ENCODE peak calls at places on chromosomes 16 and 17, in four cellular contexts. One of them, this sample, is unnamed. For H3K27me3, the result is how much of the 10 kb centered on the place peaks cover.

GRCh38 chr16:55622930-55623561 is 32.7 kb upstream of the SLC6A2 start:
- DNase-seq in tibial nerve: no peak
- DNase-seq in sigmoid colon: no peak
- DNase-seq in H1: peak
- DNase-seq in this sample: peak

GRCh38 chr16:67236551-67237395 is 9.8 kb downstream of the TMEM208 start:
- DNase-seq in tibial nerve: no peak
- DNase-seq in H1: peak
- DNase-seq in sigmoid colon: peak
- DNase-seq in this sample: no peak

GRCh38 chr17:77657821-77658220 is 300.7 kb upstream of the TNRC6C start:
- DNase-seq in H1: no peak
- DNase-seq in tibial nerve: no peak
- DNase-seq in sigmoid colon: no peak
- DNase-seq in this sample: no peak

GRCh38 chr17:32865141-32865540 is 11.8 kb downstream of the MYO1D start:
- DNase-seq in H1: no peak
- DNase-seq in sigmoid colon: no peak
- DNase-seq in tibial nerve: no peak
- DNase-seq in this sample: no peak

GRCh38 chr17:55420776-55421178 is 858 bp downstream of the MMD start:
- DNase-seq in sigmoid colon: peak
- DNase-seq in H1: no peak
- DNase-seq in tibial nerve: peak
- DNase-seq in this sample: peak

GRCh38 chr17:7439462-7440112 is at the start of gene FGF11:
- DNase-seq in H1: no peak
- DNase-seq in tibial nerve: no peak
- DNase-seq in sigmoid colon: no peak
- DNase-seq in this sample: peak

GRCh38 chr16:14629612-14629918 is 495 bp downstream of the PARN start:
- DNase-seq in H1: no peak
- DNase-seq in tibial nerve: no peak
- DNase-seq in sigmoid colon: no peak
- DNase-seq in this sample: peak

GRCh38 chr17:67212716-67213417 is 32.1 kb downstream of the HELZ start:
- DNase-seq in tibial nerve: no peak
- DNase-seq in H1: no peak
- DNase-seq in sigmoid colon: no peak
- DNase-seq in this sample: no peak

GRCh38 chr16:77998350-77999023 is 23.9 kb upstream of the CLEC3A start:
- DNase-seq in tibial nerve: no peak
- DNase-seq in sigmoid colon: no peak
- DNase-seq in H1: no peak
- DNase-seq in this sample: no peak

GRCh38 chr17:64326420-64327054 is 63.5 kb upstream of the TEX2 start:
- DNase-seq in H1: no peak
- DNase-seq in sigmoid colon: peak
- DNase-seq in tibial nerve: peak
- DNase-seq in this sample: peak

GRCh38 chr16:54359086-54359485 is 72.5 kb upstream of the IRX3 start:
- DNase-seq in H1: no peak
- DNase-seq in sigmoid colon: no peak
- DNase-seq in tibial nerve: no peak
- DNase-seq in this sample: no peak

GRCh38 chr16:3735541-3735940 is 18.2 kb upstream of the TRAP1 start:
- DNase-seq in sigmoid colon: peak
- DNase-seq in H1: no peak
- DNase-seq in tibial nerve: no peak
- DNase-seq in this sample: no peak

GRCh38 chr16:77288222-77288621 is 89.0 kb downstream of the SYCE1L start:
- DNase-seq in sigmoid colon: no peak
- DNase-seq in H1: no peak
- DNase-seq in tibial nerve: no peak
- DNase-seq in this sample: no peak

GRCh38 chr16:2771496-2772402 is 5.3 kb downstream of the ELOB start:
- DNase-seq in tibial nerve: no peak
- DNase-seq in sigmoid colon: no peak
- DNase-seq in H1: no peak
- DNase-seq in this sample: no peak

GRCh38 chr17:21452377-21453143 is 76.4 kb downstream of the KCNJ12 start:
- DNase-seq in tibial nerve: no peak
- DNase-seq in H1: peak
- DNase-seq in sigmoid colon: peak
- DNase-seq in this sample: peak

GRCh38 chr17:77909236-77909635 is 49.3 kb upstream of the TNRC6C start:
- DNase-seq in sigmoid colon: peak
- DNase-seq in tibial nerve: no peak
- DNase-seq in H1: no peak
- DNase-seq in this sample: no peak

GRCh38 chr16:89749637-89750036 is 28.3 kb downstream of the ZNF276 start:
- DNase-seq in H1: no peak
- DNase-seq in tibial nerve: no peak
- DNase-seq in sigmoid colon: no peak
- DNase-seq in this sample: peak

GRCh38 chr17:59418732-59419166 is 87.3 kb downstream of the YPEL2 start:
- DNase-seq in tibial nerve: no peak
- DNase-seq in H1: no peak
- DNase-seq in sigmoid colon: no peak
- DNase-seq in this sample: no peak

GRCh38 chr16:715448-716249 is 731 bp downstream of the METRN start:
- DNase-seq in tibial nerve: no peak
- DNase-seq in sigmoid colon: no peak
- DNase-seq in H1: no peak
- DNase-seq in this sample: no peak

GRCh38 chr17:2068589-2069051 is 13.7 kb downstream of the HIC1 start:
- DNase-seq in H1: no peak
- DNase-seq in tibial nerve: no peak
- DNase-seq in sigmoid colon: no peak
- DNase-seq in this sample: peak

GRCh38 chr17:7974638-7975131 is 27.7 kb upstream of the GUCY2D start:
- DNase-seq in sigmoid colon: no peak
- DNase-seq in H1: no peak
- DNase-seq in tibial nerve: no peak
- DNase-seq in this sample: no peak

GRCh38 chr17:66406701-66407644 is 104.6 kb downstream of the PRKCA start:
- DNase-seq in H1: no peak
- DNase-seq in sigmoid colon: no peak
- DNase-seq in tibial nerve: no peak
- DNase-seq in this sample: no peak

GRCh38 chr17:52276609-52277008 is 118.1 kb upstream of the CA10 start:
- DNase-seq in sigmoid colon: no peak
- DNase-seq in tibial nerve: no peak
- DNase-seq in H1: no peak
- DNase-seq in this sample: no peak

GRCh38 chr17:28745052-28745776 is 1.4 kb downstream of the TRAF4 start:
- DNase-seq in sigmoid colon: peak
- DNase-seq in tibial nerve: peak
- DNase-seq in H1: no peak
- DNase-seq in this sample: no peak

GRCh38 chr17:39239640-39240314 is 14.0 kb upstream of the STAC2 start:
- DNase-seq in H1: no peak
- DNase-seq in tibial nerve: no peak
- DNase-seq in sigmoid colon: peak
- DNase-seq in this sample: peak

GRCh38 chr17:3796822-3797170 is 4.2 kb downstream of the ITGAE start:
- DNase-seq in tibial nerve: no peak
- DNase-seq in sigmoid colon: no peak
- DNase-seq in H1: no peak
- DNase-seq in this sample: no peak

GRCh38 chr17:50899559-50900319 is 33.6 kb upstream of the TOB1 start:
- DNase-seq in tibial nerve: no peak
- DNase-seq in sigmoid colon: no peak
- DNase-seq in H1: no peak
- DNase-seq in this sample: no peak

GRCh38 chr16:87053016-87053982 is 263.9 kb downstream of the C16orf95 start:
- DNase-seq in tibial nerve: no peak
- DNase-seq in sigmoid colon: no peak
- DNase-seq in H1: no peak
- DNase-seq in this sample: peak

GRCh38 chr17:65395924-65396323 is 165.5 kb downstream of the AXIN2 start:
- DNase-seq in H1: no peak
- DNase-seq in sigmoid colon: no peak
- DNase-seq in tibial nerve: no peak
- DNase-seq in this sample: no peak

GRCh38 chr16:54585966-54586365 is 299.4 kb upstream of the IRX3 start:
- DNase-seq in tibial nerve: no peak
- DNase-seq in sigmoid colon: no peak
- DNase-seq in H1: no peak
- DNase-seq in this sample: no peak

GRCh38 chr16:67181346-67181745 is 2.4 kb downstream of the MATCAP1 start:
- DNase-seq in H1: no peak
- DNase-seq in tibial nerve: no peak
- DNase-seq in sigmoid colon: peak
- DNase-seq in this sample: no peak

GRCh38 chr17:16929281-16929680 is 42.6 kb downstream of the TNFRSF13B start:
- DNase-seq in H1: no peak
- DNase-seq in tibial nerve: no peak
- DNase-seq in sigmoid colon: peak
- DNase-seq in this sample: no peak

GRCh38 chr16:48592839-48593429 is 17.0 kb downstream of the N4BP1 start:
- DNase-seq in H1: no peak
- DNase-seq in sigmoid colon: no peak
- DNase-seq in tibial nerve: no peak
- DNase-seq in this sample: no peak

GRCh38 chr17:45345554-45346254 is 28.9 kb upstream of the MAP3K14 start:
- DNase-seq in tibial nerve: no peak
- DNase-seq in H1: no peak
- DNase-seq in sigmoid colon: peak
- DNase-seq in this sample: no peak
- TF ChIP-seq EP300 in tibial nerve: peak
- TF ChIP-seq EP300 in H1: no peak
- TF ChIP-seq EP300 in sigmoid colon: no peak
- TF ChIP-seq EP300 in this sample: no peak

GRCh38 chr17:41402161-41402560 is 4.8 kb upstream of the KRT31 start:
- DNase-seq in H1: no peak
- DNase-seq in sigmoid colon: no peak
- DNase-seq in tibial nerve: no peak
- DNase-seq in this sample: no peak

GRCh38 chr17:41403409-41404023 is 6.1 kb upstream of the KRT31 start:
- DNase-seq in tibial nerve: no peak
- DNase-seq in H1: no peak
- DNase-seq in sigmoid colon: no peak
- DNase-seq in this sample: no peak

GRCh38 chr17:41407226-41407625 is 9.8 kb upstream of the KRT31 start:
- DNase-seq in tibial nerve: no peak
- DNase-seq in sigmoid colon: no peak
- DNase-seq in H1: no peak
- DNase-seq in this sample: no peak

GRCh38 chr17:41404024-41404651 is 6.7 kb upstream of the KRT31 start:
- DNase-seq in tibial nerve: no peak
- DNase-seq in H1: no peak
- DNase-seq in sigmoid colon: no peak
- DNase-seq in this sample: no peak

GRCh38 chr17:41406205-41406604 is 8.8 kb upstream of the KRT31 start:
- DNase-seq in H1: no peak
- DNase-seq in sigmoid colon: no peak
- DNase-seq in tibial nerve: no peak
- DNase-seq in this sample: peak
- TF ChIP-seq CTCF in H1: peak
- TF ChIP-seq CTCF in sigmoid colon: no peak
- TF ChIP-seq CTCF in tibial nerve: no peak
- TF ChIP-seq CTCF in this sample: no peak

DNA sequence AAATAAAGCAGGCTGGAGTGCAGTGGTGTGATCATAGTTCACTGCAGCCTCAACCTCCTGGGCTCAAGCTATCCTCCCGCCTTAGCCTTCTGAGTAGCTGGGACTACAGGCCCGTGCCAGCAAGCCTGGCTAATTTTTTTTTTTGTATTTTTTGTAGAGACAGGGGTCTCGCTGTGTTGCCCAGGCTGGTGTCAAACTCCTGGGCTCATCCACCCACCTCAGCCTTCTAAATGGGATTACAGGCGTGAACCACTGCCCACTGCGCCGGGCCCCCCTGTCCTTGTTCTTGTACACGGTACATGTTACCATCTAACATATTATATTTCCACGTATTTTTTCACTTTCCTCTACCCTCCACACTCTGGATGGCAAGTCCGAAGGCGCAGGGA is 3.1 kb upstream of the CDH3 start:
- DNase-seq in sigmoid colon: no peak
- DNase-seq in H1: no peak
- DNase-seq in tibial nerve: no peak
- DNase-seq in this sample: no peak
- H3K27me3 ChIP-seq in sigmoid colon: under half
- H3K27me3 ChIP-seq in H1: under half
- H3K27me3 ChIP-seq in tibial nerve: under half
- H3K27me3 ChIP-seq in this sample: under half

GRCh38 chr17:40284085-40284713 is 3.5 kb upstream of the CDC6 start:
- DNase-seq in sigmoid colon: no peak
- DNase-seq in H1: no peak
- DNase-seq in tibial nerve: no peak
- DNase-seq in this sample: no peak
- TF ChIP-seq EP300 in sigmoid colon: no peak
- TF ChIP-seq EP300 in H1: no peak
- TF ChIP-seq EP300 in tibial nerve: no peak
- TF ChIP-seq EP300 in this sample: no peak

DNA sequence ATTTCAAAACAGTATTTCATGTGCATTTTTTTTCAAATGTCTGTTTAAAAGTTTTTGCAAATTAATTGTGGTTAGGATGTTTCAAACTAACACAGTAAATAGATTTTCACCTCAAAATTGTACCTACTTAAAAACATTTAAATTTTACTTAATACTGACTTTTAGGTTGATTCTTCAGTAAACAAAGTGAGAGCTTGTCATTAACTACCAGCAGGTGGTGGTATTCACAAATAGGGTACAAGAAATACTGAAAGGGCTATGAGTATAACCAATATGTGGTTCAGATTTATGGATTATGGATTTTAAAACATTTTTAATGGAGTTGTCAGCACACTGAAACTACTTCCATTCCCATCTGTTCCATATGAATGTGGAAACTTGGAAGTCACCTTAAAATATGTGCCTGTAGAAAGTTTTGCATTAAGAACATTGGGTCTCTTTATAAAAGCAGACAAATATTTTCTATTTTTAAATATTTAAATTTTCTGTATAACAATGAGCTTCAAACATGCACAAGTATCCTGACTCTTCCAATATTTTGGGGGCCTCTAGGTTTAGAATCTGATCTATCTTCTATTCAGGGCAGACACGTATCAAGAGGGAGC is 155.5 kb downstream of the SNX11 start:
- DNase-seq in H1: no peak
- DNase-seq in tibial nerve: no peak
- DNase-seq in sigmoid colon: no peak
- DNase-seq in this sample: no peak
- TF ChIP-seq CTCF in H1: no peak
- TF ChIP-seq CTCF in tibial nerve: no peak
- TF ChIP-seq CTCF in sigmoid colon: no peak
- TF ChIP-seq CTCF in this sample: peak

DNA sequence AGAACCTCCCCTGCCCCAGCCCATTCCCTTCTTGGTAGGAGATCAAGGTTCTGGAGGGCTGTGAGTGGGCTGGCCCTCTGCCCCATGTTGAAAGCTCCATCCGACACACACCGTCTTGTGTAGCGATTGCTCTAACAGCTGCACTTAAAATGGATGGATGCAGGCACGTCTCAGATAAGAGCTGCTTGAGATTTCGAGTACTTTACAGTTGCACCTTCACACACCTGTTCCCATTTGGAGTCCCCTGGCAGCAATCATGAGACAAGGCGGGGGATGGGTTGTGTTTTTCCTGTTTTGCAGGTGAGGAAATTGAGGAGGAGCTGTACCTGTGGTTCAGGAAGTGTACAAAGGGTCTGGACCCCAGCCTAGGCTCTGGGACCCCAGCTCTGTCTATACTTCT is 25.6 kb upstream of the TAC4 start:
- DNase-seq in sigmoid colon: no peak
- DNase-seq in tibial nerve: no peak
- DNase-seq in H1: no peak
- DNase-seq in this sample: no peak
- H3K27me3 ChIP-seq in sigmoid colon: under half
- H3K27me3 ChIP-seq in tibial nerve: under half
- H3K27me3 ChIP-seq in H1: under half
- H3K27me3 ChIP-seq in this sample: under half